ENCODE peak calls at places on chromosome 6, in ten cellular contexts. L is stimulated activated effector memory CD8-positive, alpha-beta T cell treated with anti-CD3 and anti-CD28 coated beads, Interleukin-12 subunit alpha, Interleukin-12 subunit beta, amount 100 ng/mL, for 72 hours; M is right cardiac atrium; A is aorta; D is natural killer cell; O is heart left ventricle; Y is HCT116; R is Right ventricle myocardium superior; K is naive thymus-derived CD4-positive, alpha-beta T cell; P is CD8-positive, alpha-beta T cell. V is an unnamed sample.

GRCh38 chr6:99424761-99425646 is at the start of gene PNISR:
- ATAC-seq in L (peak; percentile 94), M (peak; percentile 98), A (peak; percentile 98), D (peak; percentile 85), O (peak; percentile 96), Y (peak; percentile 88), R (peak; percentile 97), K (peak; percentile 85), P (peak; percentile 76), V (peak; percentile 98)

GRCh38 chr6:6721606-6722005 is 133.1 kb downstream of the LY86 start:
- ATAC-seq in L (no peak), M (no peak), A (no peak), D (no peak), O (no peak), Y (no peak), R (no peak), K (no peak), P (no peak), V (peak; percentile 77)

GRCh38 chr6:111258615-111259088 is 171.3 kb downstream of the SLC16A10 start:
- ATAC-seq in L (peak; percentile 23), M (no peak), A (no peak), D (no peak), O (no peak), Y (no peak), R (no peak), K (no peak), P (no peak), V (no peak)

GRCh38 chr6:24554474-24554873 is 59.7 kb downstream of the ALDH5A1 start:
- ATAC-seq in L (no peak), M (no peak), A (no peak), D (no peak), O (no peak), Y (no peak), R (no peak), K (no peak), P (no peak), V (no peak)

GRCh38 chr6:159754959-159755914 is 6.6 kb upstream of the ACAT2 start:
- ATAC-seq in L (no peak), M (no peak), A (peak; percentile 33), D (peak; percentile 21), O (no peak), Y (no peak), R (no peak), K (no peak), P (no peak), V (no peak)

GRCh38 chr6:154039231-154039842 is at the start of gene OPRM1:
- ATAC-seq in L (peak; percentile 51), M (no peak), A (peak; percentile 76), D (no peak), O (no peak), Y (no peak), R (no peak), K (peak; percentile 40), P (no peak), V (peak; percentile 49)

GRCh38 chr6:46058951-46059350 is 43.3 kb upstream of the CLIC5 start:
- ATAC-seq in L (no peak), M (no peak), A (no peak), D (no peak), O (no peak), Y (no peak), R (no peak), K (no peak), P (no peak), V (no peak)

GRCh38 chr6:169132361-169132895 is 121.2 kb downstream of the THBS2 start:
- ATAC-seq in L (no peak), M (no peak), A (no peak), D (no peak), O (no peak), Y (no peak), R (no peak), K (no peak), P (no peak), V (no peak)

GRCh38 chr6:52597738-52598122 is 20.9 kb upstream of the TRAM2 start:
- ATAC-seq in L (no peak), M (no peak), A (no peak), D (no peak), O (no peak), Y (no peak), R (no peak), K (no peak), P (no peak), V (no peak)

GRCh38 chr6:106894978-106895702 is 79.4 kb downstream of the CD24 start:
- ATAC-seq in L (peak; percentile 24), M (no peak), A (no peak), D (no peak), O (no peak), Y (no peak), R (no peak), K (no peak), P (no peak), V (peak; percentile 99)

GRCh38 chr6:6915813-6916547 is 191.8 kb upstream of the RREB1 start:
- ATAC-seq in L (no peak), M (peak; percentile 67), A (peak; percentile 69), D (no peak), O (peak; percentile 59), Y (no peak), R (peak; percentile 79), K (peak; percentile 5), P (no peak), V (no peak)

GRCh38 chr6:135183532-135184440 is 2.7 kb downstream of the MYB start:
- ATAC-seq in L (peak; percentile 71), M (peak; percentile 13), A (peak; percentile 27), D (peak; percentile 56), O (peak; percentile 30), Y (peak; percentile 71), R (peak; percentile 38), K (peak; percentile 68), P (peak; percentile 37), V (peak; percentile 68)

GRCh38 chr6:80433010-80433665 is 326.7 kb downstream of the BCKDHB start:
- ATAC-seq in L (no peak), M (no peak), A (no peak), D (no peak), O (no peak), Y (no peak), R (no peak), K (no peak), P (no peak), V (no peak)

GRCh38 chr6:90080876-90081464 is 186.7 kb downstream of the GJA10 start:
- ATAC-seq in L (peak; percentile 88), M (no peak), A (no peak), D (peak; percentile 79), O (no peak), Y (no peak), R (no peak), K (peak; percentile 86), P (peak; percentile 80), V (peak; percentile 27)

GRCh38 chr6:170438402-170438753 is 114.7 kb downstream of the PSMB1 start:
- ATAC-seq in L (peak; percentile 92), M (peak; percentile 95), A (peak; percentile 77), D (peak; percentile 93), O (peak; percentile 91), Y (peak; percentile 67), R (peak; percentile 87), K (peak; percentile 67), P (peak; percentile 36), V (peak; percentile 98)

GRCh38 chr6:150179030-150179429 is 36.2 kb downstream of the PPP1R14C start:
- ATAC-seq in L (no peak), M (no peak), A (no peak), D (no peak), O (no peak), Y (no peak), R (no peak), K (no peak), P (no peak), V (no peak)

GRCh38 chr6:145815351-145815772 is 767 bp upstream of the FBXO30 start:
- ATAC-seq in L (peak; percentile 2), M (peak; percentile 43), A (peak; percentile 40), D (no peak), O (peak; percentile 19), Y (no peak), R (peak; percentile 5), K (no peak), P (no peak), V (no peak)